ENCODE peak calls at places on chromosomes 2 and 18, in eight cellular contexts. P is body of pancreas, D is A549, S is tibial nerve, H is NB4, G is HCT116, E is Peyer's patch, Q is thyroid gland. F is an unnamed sample.
A peak's percentile ranks its signal among the peaks of the same experiment; 100 is the strongest.

GRCh38 chr2:133711806-133712205 is 143.5 kb upstream of the NCKAP5 start:
- DNase-seq in P (no peak), D (no peak), S (no peak), H (no peak), G (no peak), E (no peak), Q (no peak), F (no peak)

GRCh38 chr18:39340418-39340817 is 1774.8 kb upstream of the CELF4 start:
- DNase-seq in P (no peak), D (no peak), S (no peak), H (no peak), G (no peak), E (no peak), Q (no peak), F (no peak)

GRCh38 chr18:421236-422155 is 79.0 kb downstream of the COLEC12 start:
- DNase-seq in P (no peak), D (no peak), S (no peak), H (no peak), G (no peak), E (no peak), Q (no peak), F (no peak)

GRCh38 chr2:20198001-20198400 is 26.9 kb downstream of the SDC1 start:
- DNase-seq in P (no peak), D (no peak), S (no peak), H (no peak), G (no peak), E (peak; percentile 91), Q (peak; percentile 98), F (no peak)

GRCh38 chr2:105337122-105338019 is at the start of gene C2orf49:
- DNase-seq in P (peak; percentile 85), D (peak; percentile 62), S (peak; percentile 71), H (peak; percentile 93), G (peak; percentile 72), E (peak; percentile 93), Q (peak; percentile 85), F (peak; percentile 69)

GRCh38 chr2:196453613-196454047 is 185.9 kb upstream of the CCDC150 start:
- DNase-seq in P (peak; percentile 16), D (peak; percentile 10), S (no peak), H (peak; percentile 66), G (peak; percentile 60), E (peak; percentile 62), Q (peak; percentile 24), F (peak; percentile 11)

GRCh38 chr2:62489162-62489561 is 16.8 kb downstream of the TMEM17 start:
- DNase-seq in P (no peak), D (no peak), S (no peak), H (no peak), G (no peak), E (no peak), Q (no peak), F (no peak)

GRCh38 chr2:236871500-236872001 is 214.1 kb upstream of the COPS8 start:
- DNase-seq in P (no peak), D (peak; percentile 49), S (no peak), H (peak; percentile 91), G (no peak), E (peak; percentile 75), Q (peak; percentile 21), F (peak; percentile 70)

GRCh38 chr2:237235383-237236095 is 149.8 kb downstream of the COPS8 start:
- DNase-seq in P (peak; percentile 67), D (no peak), S (no peak), H (no peak), G (no peak), E (no peak), Q (peak; percentile 81), F (no peak)

GRCh38 chr18:32157580-32157979 is 32.3 kb upstream of the MEP1B start:
- DNase-seq in P (no peak), D (no peak), S (no peak), H (no peak), G (no peak), E (no peak), Q (no peak), F (no peak)

GRCh38 chr2:119383410-119384140 is 16.8 kb downstream of the DBI start:
- DNase-seq in P (peak; percentile 82), D (no peak), S (no peak), H (no peak), G (no peak), E (no peak), Q (peak; percentile 81), F (no peak)

GRCh38 chr2:68357608-68358337 is 7.3 kb upstream of the PLEK start:
- DNase-seq in P (peak; percentile 26), D (peak; percentile 22), S (peak; percentile 13), H (peak; percentile 82), G (peak; percentile 51), E (peak; percentile 62), Q (no peak), F (peak; percentile 36)

GRCh38 chr2:207107551-207107950 is 58.2 kb downstream of the KLF7 start:
- DNase-seq in P (no peak), D (no peak), S (no peak), H (no peak), G (no peak), E (no peak), Q (no peak), F (no peak)

GRCh38 chr2:122203523-122203922 is 448.1 kb downstream of the TSN start:
- DNase-seq in P (no peak), D (no peak), S (no peak), H (no peak), G (no peak), E (no peak), Q (no peak), F (peak; percentile 6)

GRCh38 chr18:73124165-73124564 is 256.4 kb upstream of the NETO1 start:
- DNase-seq in P (no peak), D (no peak), S (no peak), H (no peak), G (no peak), E (no peak), Q (no peak), F (no peak)

GRCh38 chr2:39390126-39390692 is 46.9 kb downstream of the MAP4K3 start:
- DNase-seq in P (no peak), D (no peak), S (no peak), H (no peak), G (no peak), E (no peak), Q (no peak), F (no peak)

GRCh38 chr2:172821370-172822338 is 86.0 kb downstream of the RAPGEF4 start:
- DNase-seq in P (no peak), D (no peak), S (no peak), H (no peak), G (no peak), E (no peak), Q (no peak), F (no peak)

GRCh38 chr18:8522756-8523155 is 86.5 kb upstream of the RAB12 start:
- DNase-seq in P (no peak), D (no peak), S (no peak), H (no peak), G (no peak), E (no peak), Q (no peak), F (no peak)

GRCh38 chr2:239380831-239381708 is 19.8 kb downstream of the HDAC4 start:
- DNase-seq in P (no peak), D (no peak), S (peak; percentile 9), H (no peak), G (no peak), E (peak; percentile 83), Q (peak; percentile 6), F (no peak)

GRCh38 chr18:59921384-59921891 is 21.6 kb downstream of the PMAIP1 start:
- DNase-seq in P (no peak), D (no peak), S (no peak), H (peak; percentile 90), G (no peak), E (peak; percentile 69), Q (no peak), F (no peak)

DNA sequence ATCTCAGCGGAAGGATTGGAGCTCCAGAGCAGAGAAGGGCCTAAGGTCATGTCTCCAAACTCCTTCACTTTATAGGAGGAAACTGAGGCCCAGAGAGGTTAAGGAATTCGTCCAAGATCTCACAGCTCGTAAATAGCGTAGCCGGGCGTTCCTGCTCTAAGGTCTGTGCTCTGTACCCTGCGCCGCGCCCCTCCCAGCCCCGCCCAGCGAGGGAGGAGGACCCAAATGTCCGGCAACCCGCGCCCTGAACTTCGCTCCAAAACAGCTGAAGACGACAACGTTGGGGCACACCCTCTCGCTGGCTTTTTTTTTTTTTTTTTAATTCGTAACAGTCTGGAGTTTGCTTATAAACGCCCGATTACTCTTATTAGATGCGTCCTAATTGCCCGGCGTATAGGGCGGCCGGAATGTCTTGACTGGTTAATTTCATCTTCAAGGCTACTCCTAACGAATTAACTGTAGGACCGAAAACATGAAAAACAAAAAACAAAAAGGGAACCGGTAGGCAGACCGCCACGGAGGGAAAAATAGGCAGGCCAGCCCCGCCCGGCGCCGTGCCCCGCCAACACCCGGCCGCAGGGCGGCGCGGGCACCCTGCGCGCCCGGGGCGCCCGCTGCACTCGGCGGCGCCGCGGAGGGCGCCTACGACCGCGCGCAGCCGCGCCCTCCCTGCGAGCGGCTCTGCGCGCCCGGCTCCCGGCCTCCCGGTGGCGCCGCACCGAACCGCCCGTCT is 928 bp upstream of the FOSL2 start:
- DNase-seq in P (peak; percentile 83), D (peak; percentile 82), S (peak; percentile 94), H (peak; percentile 91), G (peak; percentile 65), E (peak; percentile 97), Q (peak; percentile 86), F (peak; percentile 77)
- TF ChIP-seq POLR2A in P (no peak), D (no peak), S (peak; percentile 23), H (no peak), G (no peak), E (no peak), Q (no peak), F (peak; percentile 41)

GRCh38 chr2:142868281-142868762 is 9.1 kb upstream of the KYNU start:
- DNase-seq in P (no peak), D (no peak), S (peak; percentile 26), H (no peak), G (no peak), E (peak; percentile 81), Q (peak; percentile 9), F (peak; percentile 42)
- TF ChIP-seq POLR2A in P (no peak), D (peak; percentile 23), S (no peak), H (no peak), G (no peak), E (no peak), Q (no peak), F (no peak)

DNA sequence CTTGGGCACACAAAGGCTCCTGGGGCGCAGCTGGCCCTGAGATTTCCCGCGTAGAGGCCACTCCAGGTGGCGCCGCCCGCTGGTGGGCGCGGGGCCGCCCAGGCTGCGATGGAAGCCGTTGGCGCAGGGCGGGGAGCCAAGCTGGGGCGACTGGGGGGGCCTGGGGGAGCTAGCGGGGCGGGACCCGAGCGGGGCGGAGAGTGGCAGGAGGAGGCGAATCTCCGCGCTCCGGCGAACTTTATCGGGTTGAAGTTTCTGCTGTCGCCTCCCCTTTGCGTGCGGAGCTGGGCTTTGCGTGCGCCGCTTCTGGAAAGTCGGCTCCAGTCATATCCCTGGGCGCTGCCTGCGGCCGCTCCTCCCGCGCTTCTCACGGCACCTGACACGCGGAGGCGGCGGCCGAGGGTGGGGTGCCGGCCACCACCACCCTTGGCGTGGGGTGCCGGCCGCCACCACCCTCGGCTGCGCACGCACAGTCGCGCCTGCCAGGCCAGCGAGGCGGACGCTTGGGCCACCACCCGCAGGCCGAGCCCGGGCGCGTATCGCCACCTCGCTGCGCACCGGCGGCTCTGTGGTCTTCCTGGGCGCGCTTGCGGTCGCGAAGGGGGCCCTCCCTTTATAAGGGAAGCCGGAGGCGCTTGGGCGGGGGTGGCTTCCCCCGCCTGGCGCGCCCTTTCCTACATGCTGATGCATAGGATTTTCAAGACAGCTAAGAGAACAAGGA is 919 bp upstream of the CYP1B1 start:
- DNase-seq in P (peak; percentile 62), D (peak; percentile 78), S (peak; percentile 68), H (peak; percentile 95), G (peak; percentile 48), E (peak; percentile 61), Q (peak; percentile 59), F (peak; percentile 86)
- TF ChIP-seq POLR2A in P (peak; percentile 21), D (peak; percentile 57), S (peak; percentile 62), H (no peak), G (no peak), E (no peak), Q (no peak), F (peak; percentile 17)

GRCh38 chr2:217653240-217653639 is 349.6 kb downstream of the TNS1 start:
- DNase-seq in P (peak; percentile 15), D (peak; percentile 58), S (peak; percentile 64), H (peak; percentile 50), G (peak; percentile 46), E (peak; percentile 50), Q (peak; percentile 89), F (peak; percentile 40)
- TF ChIP-seq POLR2A in P (no peak), D (no peak), S (no peak), H (no peak), G (no peak), E (no peak), Q (no peak), F (peak; percentile 16)

F was measured in H54.